ENCODE peak calls at places on chromosomes 7 and 10, in eight cellular contexts. K is B cell, S is WERI-Rb-1, A is fibroblast of pulmonary artery, B is lung, G is chondrocyte, M is heart right ventricle, X is GM12878. D is an unnamed sample.

GRCh38 chr7:94350729-94351128 is 44.0 kb upstream of the COL1A2 start:
- DNase-seq in K (no peak), G (no peak), S (no peak), A (no peak), X (no peak), B (no peak), M (no peak), D (no peak)

GRCh38 chr7:77729574-77730348 is 33.5 kb downstream of the RSBN1L start:
- DNase-seq in A (peak), S (no peak), X (no peak), G (no peak), B (no peak), M (no peak), K (no peak), D (no peak)

GRCh38 chr10:98029149-98030092 is 1.0 kb downstream of the CRTAC1 start:
- DNase-seq in M (no peak), A (no peak), B (no peak), S (no peak), G (no peak), K (peak), X (no peak), D (no peak)

GRCh38 chr10:50497758-50498157 is 126.0 kb downstream of the SGMS1 start:
- DNase-seq in M (no peak), G (no peak), A (peak), B (no peak), K (no peak), X (peak), S (no peak), D (peak)

GRCh38 chr7:47103498-47104205 is 478.3 kb downstream of the TNS3 start:
- DNase-seq in M (no peak), S (no peak), G (no peak), K (no peak), X (no peak), B (no peak), A (no peak), D (no peak)

GRCh38 chr7:77738382-77738781 is 42.1 kb downstream of the RSBN1L start:
- DNase-seq in M (no peak), G (no peak), B (no peak), X (no peak), S (no peak), A (no peak), K (no peak), D (no peak)

GRCh38 chr7:41967156-41967555 is 264.3 kb upstream of the INHBA start:
- DNase-seq in M (no peak), G (no peak), A (peak), K (no peak), S (no peak), X (no peak), B (no peak), D (no peak)

GRCh38 chr10:62870866-62871265 is 54.7 kb upstream of the EGR2 start:
- DNase-seq in X (no peak), G (no peak), A (no peak), S (no peak), M (no peak), K (no peak), B (no peak), D (peak)

GRCh38 chr7:86898171-86898570 is 161.3 kb downstream of the ELAPOR2 start:
- DNase-seq in X (no peak), M (no peak), S (no peak), K (no peak), A (no peak), B (no peak), G (no peak), D (no peak)

GRCh38 chr7:96638669-96639068 is 71.0 kb downstream of the SEM1 start:
- DNase-seq in M (no peak), S (no peak), B (no peak), X (no peak), G (no peak), K (no peak), A (no peak), D (no peak)

GRCh38 chr10:100186813-100187212 is 984 bp upstream of the ERLIN1 start:
- DNase-seq in G (no peak), M (no peak), B (no peak), S (peak), K (no peak), X (no peak), A (no peak), D (no peak)

GRCh38 chr7:137935849-137936508 is 65.9 kb downstream of the CREB3L2 start:
- DNase-seq in G (no peak), K (no peak), X (peak), A (no peak), S (no peak), B (no peak), M (no peak), D (no peak)

GRCh38 chr7:67377939-67378862 is 381.6 kb downstream of the TYW1 start:
- DNase-seq in X (no peak), G (peak), K (peak), A (peak), M (peak), B (peak), S (peak), D (peak)

GRCh38 chr7:16993543-16993942 is 111.8 kb upstream of the AGR3 start:
- DNase-seq in G (no peak), X (no peak), M (no peak), S (no peak), K (no peak), B (no peak), A (no peak), D (no peak)

GRCh38 chr7:1136841-1137516 is 23.0 kb downstream of the ZFAND2A start:
- DNase-seq in K (no peak), S (no peak), X (no peak), M (no peak), B (no peak), G (peak), A (no peak), D (no peak)

GRCh38 chr7:39461263-39461662 is 104.9 kb upstream of the YAE1 start:
- DNase-seq in K (no peak), G (no peak), X (no peak), B (no peak), M (no peak), A (no peak), S (no peak), D (no peak)

GRCh38 chr7:39468841-39469240 is 97.4 kb upstream of the YAE1 start:
- DNase-seq in X (no peak), G (no peak), A (no peak), K (no peak), M (no peak), S (no peak), B (no peak), D (no peak)

GRCh38 chr7:39463252-39463651 is 103.0 kb upstream of the YAE1 start:
- DNase-seq in X (no peak), G (no peak), K (no peak), S (no peak), A (no peak), M (no peak), B (no peak), D (no peak)

GRCh38 chr7:39464350-39465054 is 101.7 kb upstream of the YAE1 start:
- DNase-seq in K (no peak), G (no peak), B (no peak), X (no peak), M (no peak), A (no peak), S (no peak), D (no peak)

GRCh38 chr7:39465055-39465929 is 100.9 kb upstream of the YAE1 start:
- DNase-seq in X (peak), A (peak), K (peak), S (peak), M (no peak), G (no peak), B (no peak), D (peak)
- TF ChIP-seq CTCF in X (peak), A (peak), K (peak), S (peak), M (peak), G (peak), B (peak), D (peak)

GRCh38 chr10:45452743-45453452 is 78.9 kb downstream of the ALOX5 start:
- DNase-seq in S (no peak), G (no peak), A (no peak), B (no peak), M (no peak), X (no peak), K (no peak), D (no peak)
- TF ChIP-seq CTCF in S (no peak), G (no peak), A (no peak), B (no peak), M (no peak), X (no peak), K (no peak), D (no peak)

GRCh38 chr10:124696446-124697392 is 47.5 kb downstream of the FAM53B start:
- DNase-seq in A (no peak), X (peak), M (no peak), S (no peak), K (peak), G (no peak), B (no peak), D (peak)

GRCh38 chr10:124698560-124699470 is 45.4 kb downstream of the FAM53B start:
- DNase-seq in G (no peak), K (no peak), M (no peak), S (no peak), A (no peak), B (no peak), X (no peak), D (no peak)

GRCh38 chr10:124697443-124697836 is 46.7 kb downstream of the FAM53B start:
- DNase-seq in K (no peak), S (no peak), B (no peak), X (no peak), G (no peak), A (no peak), M (no peak), D (no peak)

GRCh38 chr10:124699471-124700292 is 44.5 kb downstream of the FAM53B start:
- DNase-seq in G (no peak), K (no peak), A (no peak), B (no peak), S (no peak), M (no peak), X (no peak), D (no peak)

DNA sequence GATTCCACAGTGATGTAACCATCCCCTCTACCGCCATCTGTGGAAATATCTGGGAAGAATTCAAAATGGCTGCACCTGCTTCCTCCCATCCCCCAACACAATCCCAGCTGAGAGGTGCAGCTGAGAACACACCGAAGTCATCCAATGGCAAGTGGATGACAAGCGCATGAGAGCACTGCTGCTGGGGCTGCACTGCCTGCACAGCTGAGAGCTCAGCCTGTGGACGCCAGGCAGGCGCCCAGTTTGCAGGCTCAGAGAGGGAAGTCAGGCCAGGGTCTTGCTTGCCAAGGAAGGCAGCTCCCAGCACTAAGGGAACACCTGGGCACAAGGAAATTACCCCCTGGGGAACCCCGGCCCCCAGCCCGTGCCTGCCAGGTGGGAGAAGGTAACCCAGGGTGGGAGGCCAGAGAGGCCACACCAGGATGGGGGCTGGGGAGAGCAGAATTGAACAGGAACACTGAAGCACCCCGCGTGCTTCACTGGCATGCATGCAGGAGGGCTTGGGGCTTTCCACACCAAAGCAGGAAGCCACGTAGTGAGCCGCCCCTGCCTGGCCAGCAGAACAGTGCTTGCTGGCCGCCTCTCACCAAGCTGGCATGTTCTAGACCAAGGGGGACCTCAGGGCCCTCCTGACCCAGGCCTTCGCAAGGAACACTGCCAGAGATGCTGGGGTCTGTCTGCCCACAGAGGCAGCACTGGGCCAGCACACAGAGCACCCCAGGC is 46.2 kb downstream of the FAM53B start:
- DNase-seq in M (no peak), A (no peak), X (no peak), S (peak), B (no peak), G (peak), K (peak), D (peak)
- TF ChIP-seq CTCF in M (no peak), A (no peak), X (no peak), S (peak), B (no peak), G (no peak), K (no peak), D (no peak)

DNA sequence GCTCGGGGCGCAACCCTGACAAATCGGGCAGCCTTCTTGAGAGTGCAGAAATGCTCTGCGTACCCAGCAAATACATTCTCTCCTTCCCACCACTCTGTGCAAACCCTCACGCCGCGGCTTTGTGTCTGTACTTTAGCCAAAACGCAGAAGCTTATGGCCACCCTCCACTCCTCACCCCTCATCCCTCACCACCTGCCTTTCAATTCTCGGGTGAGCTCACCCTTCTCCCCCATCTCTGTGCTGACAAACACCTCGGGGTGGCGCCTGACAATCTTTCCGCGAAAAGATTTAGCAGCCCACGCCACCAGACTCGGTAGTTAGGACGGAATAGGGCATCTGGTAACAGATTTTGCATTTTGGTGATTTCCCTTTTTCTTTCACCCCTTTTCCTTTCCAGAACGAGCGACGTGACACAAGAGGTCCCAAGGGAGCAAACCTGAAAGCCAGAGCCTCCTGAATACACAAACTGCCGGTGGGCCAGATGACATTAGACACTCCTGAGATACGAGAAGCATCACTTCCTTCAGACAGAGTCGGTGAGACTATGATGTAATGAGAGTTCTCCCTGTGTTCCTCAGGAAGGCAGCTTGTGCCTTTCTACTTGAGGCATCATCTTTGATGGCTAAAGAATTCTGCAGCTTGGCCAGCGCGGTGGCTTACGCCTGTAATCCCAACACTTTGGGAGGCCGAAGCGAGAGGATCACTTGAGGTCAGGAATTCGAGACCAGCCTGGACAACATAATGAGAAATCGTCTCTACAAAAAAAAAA is 663 bp upstream of the ATAD1 start:
- DNase-seq in B (peak), X (peak), M (no peak), K (peak), A (peak), S (peak), G (no peak), D (peak)
- TF ChIP-seq CTCF in B (no peak), X (peak), M (no peak), K (no peak), A (no peak), S (peak), G (no peak), D (peak)